ENCODE peak calls at places on chromosomes 13 and 19, in ten cellular contexts. One of them, this sample, is unnamed.

GRCh38 chr19:16898306-16899015 is 9.7 kb downstream of the F2RL3 start:
- DNase-seq in mucosa of gallbladder: no peak
- DNase-seq in choroid plexus epithelial cell: no peak
- DNase-seq in stimulated activated CD4-positive, alpha-beta T cell treated with anti-CD3 and anti-CD28 coated beads, Interleukin-15, amount 100 ng/mL, for 1 hour: no peak
- DNase-seq in lower lobe of right lung: no peak
- DNase-seq in IMR-90: no peak
- DNase-seq in GDM1: no peak
- DNase-seq in NT2/D1: no peak
- DNase-seq in NCI-H524 treated with DMSO at 0.1 percent for 48 hours: no peak
- DNase-seq in immature natural killer cell: no peak
- DNase-seq in this sample: no peak

GRCh38 chr13:112218416-112218815 is 151.5 kb downstream of the SOX1 start:
- DNase-seq in mucosa of gallbladder: no peak
- DNase-seq in choroid plexus epithelial cell: no peak
- DNase-seq in stimulated activated CD4-positive, alpha-beta T cell treated with anti-CD3 and anti-CD28 coated beads, Interleukin-15, amount 100 ng/mL, for 1 hour: no peak
- DNase-seq in lower lobe of right lung: no peak
- DNase-seq in IMR-90: no peak
- DNase-seq in GDM1: no peak
- DNase-seq in NT2/D1: no peak
- DNase-seq in NCI-H524 treated with DMSO at 0.1 percent for 48 hours: no peak
- DNase-seq in immature natural killer cell: no peak
- DNase-seq in this sample: no peak

GRCh38 chr19:41219924-41220567 is 1.0 kb downstream of the AXL start:
- DNase-seq in mucosa of gallbladder: no peak
- DNase-seq in choroid plexus epithelial cell: peak; percentile 49
- DNase-seq in stimulated activated CD4-positive, alpha-beta T cell treated with anti-CD3 and anti-CD28 coated beads, Interleukin-15, amount 100 ng/mL, for 1 hour: no peak
- DNase-seq in lower lobe of right lung: no peak
- DNase-seq in IMR-90: peak; percentile 67
- DNase-seq in GDM1: no peak
- DNase-seq in NT2/D1: no peak
- DNase-seq in NCI-H524 treated with DMSO at 0.1 percent for 48 hours: no peak
- DNase-seq in immature natural killer cell: no peak
- DNase-seq in this sample: no peak

GRCh38 chr13:83634601-83635000 is 247.7 kb downstream of the SLITRK1 start:
- DNase-seq in mucosa of gallbladder: no peak
- DNase-seq in choroid plexus epithelial cell: no peak
- DNase-seq in stimulated activated CD4-positive, alpha-beta T cell treated with anti-CD3 and anti-CD28 coated beads, Interleukin-15, amount 100 ng/mL, for 1 hour: no peak
- DNase-seq in lower lobe of right lung: no peak
- DNase-seq in IMR-90: no peak
- DNase-seq in GDM1: no peak
- DNase-seq in NT2/D1: no peak
- DNase-seq in NCI-H524 treated with DMSO at 0.1 percent for 48 hours: peak; percentile 38
- DNase-seq in immature natural killer cell: no peak
- DNase-seq in this sample: no peak

GRCh38 chr13:67369895-67370660 is 139.9 kb upstream of the PCDH9 start:
- DNase-seq in mucosa of gallbladder: no peak
- DNase-seq in choroid plexus epithelial cell: peak; percentile 98
- DNase-seq in stimulated activated CD4-positive, alpha-beta T cell treated with anti-CD3 and anti-CD28 coated beads, Interleukin-15, amount 100 ng/mL, for 1 hour: no peak
- DNase-seq in lower lobe of right lung: no peak
- DNase-seq in IMR-90: peak; percentile 92
- DNase-seq in GDM1: no peak
- DNase-seq in NT2/D1: no peak
- DNase-seq in NCI-H524 treated with DMSO at 0.1 percent for 48 hours: no peak
- DNase-seq in immature natural killer cell: no peak
- DNase-seq in this sample: no peak

GRCh38 chr19:44447864-44448674 is at the start of gene ZNF229:
- DNase-seq in mucosa of gallbladder: peak; percentile 92
- DNase-seq in choroid plexus epithelial cell: peak; percentile 97
- DNase-seq in stimulated activated CD4-positive, alpha-beta T cell treated with anti-CD3 and anti-CD28 coated beads, Interleukin-15, amount 100 ng/mL, for 1 hour: no peak
- DNase-seq in lower lobe of right lung: peak; percentile 88
- DNase-seq in IMR-90: peak; percentile 94
- DNase-seq in GDM1: no peak
- DNase-seq in NT2/D1: peak; percentile 84
- DNase-seq in NCI-H524 treated with DMSO at 0.1 percent for 48 hours: peak; percentile 78
- DNase-seq in immature natural killer cell: peak; percentile 38
- DNase-seq in this sample: no peak

GRCh38 chr13:72458701-72459100 is 268.7 kb downstream of the MZT1 start:
- DNase-seq in mucosa of gallbladder: peak; percentile 13
- DNase-seq in choroid plexus epithelial cell: peak; percentile 74
- DNase-seq in stimulated activated CD4-positive, alpha-beta T cell treated with anti-CD3 and anti-CD28 coated beads, Interleukin-15, amount 100 ng/mL, for 1 hour: no peak
- DNase-seq in lower lobe of right lung: no peak
- DNase-seq in IMR-90: no peak
- DNase-seq in GDM1: no peak
- DNase-seq in NT2/D1: peak; percentile 9
- DNase-seq in NCI-H524 treated with DMSO at 0.1 percent for 48 hours: no peak
- DNase-seq in immature natural killer cell: no peak
- DNase-seq in this sample: no peak

GRCh38 chr19:5534787-5535586 is 32.8 kb downstream of the TINCR start:
- DNase-seq in mucosa of gallbladder: no peak
- DNase-seq in choroid plexus epithelial cell: peak; percentile 12
- DNase-seq in stimulated activated CD4-positive, alpha-beta T cell treated with anti-CD3 and anti-CD28 coated beads, Interleukin-15, amount 100 ng/mL, for 1 hour: no peak
- DNase-seq in lower lobe of right lung: no peak
- DNase-seq in IMR-90: peak; percentile 12
- DNase-seq in GDM1: no peak
- DNase-seq in NT2/D1: peak; percentile 60
- DNase-seq in NCI-H524 treated with DMSO at 0.1 percent for 48 hours: no peak
- DNase-seq in immature natural killer cell: no peak
- DNase-seq in this sample: no peak

GRCh38 chr13:80705371-80706163 is 364.6 kb upstream of the SPRY2 start:
- DNase-seq in mucosa of gallbladder: no peak
- DNase-seq in choroid plexus epithelial cell: no peak
- DNase-seq in stimulated activated CD4-positive, alpha-beta T cell treated with anti-CD3 and anti-CD28 coated beads, Interleukin-15, amount 100 ng/mL, for 1 hour: no peak
- DNase-seq in lower lobe of right lung: no peak
- DNase-seq in IMR-90: no peak
- DNase-seq in GDM1: no peak
- DNase-seq in NT2/D1: no peak
- DNase-seq in NCI-H524 treated with DMSO at 0.1 percent for 48 hours: no peak
- DNase-seq in immature natural killer cell: no peak
- DNase-seq in this sample: no peak

GRCh38 chr13:48383384-48383783 is 29.5 kb downstream of the LPAR6 start:
- DNase-seq in mucosa of gallbladder: no peak
- DNase-seq in choroid plexus epithelial cell: no peak
- DNase-seq in stimulated activated CD4-positive, alpha-beta T cell treated with anti-CD3 and anti-CD28 coated beads, Interleukin-15, amount 100 ng/mL, for 1 hour: no peak
- DNase-seq in lower lobe of right lung: no peak
- DNase-seq in IMR-90: no peak
- DNase-seq in GDM1: no peak
- DNase-seq in NT2/D1: no peak
- DNase-seq in NCI-H524 treated with DMSO at 0.1 percent for 48 hours: no peak
- DNase-seq in immature natural killer cell: no peak
- DNase-seq in this sample: no peak

This sample was measured in Jurkat, Clone E6-1.